ENCODE peak calls at places on chromosomes 6 and 20, in four cellular contexts. O is stimulated activated CD4-positive, alpha-beta T cell treated with anti-CD3 and anti-CD28 coated beads, Interleukin-1b, Interleukin-23, amount 100 ng/mL, for 1 hour; Y is osteocyte; N is WTC11. L is an unnamed sample.
A peak's percentile ranks its signal among the peaks of the same experiment; 100 is the strongest.

GRCh38 chr6:37709250-37709931 is 11.7 kb upstream of the MDGA1 start:
- DNase-seq in O (no peak), Y (no peak), N (no peak), L (no peak)

GRCh38 chr6:170082531-170083187 is 208.2 kb downstream of the DLL1 start:
- DNase-seq in O (no peak), Y (no peak), N (no peak), L (no peak)

GRCh38 chr6:165939601-165940290 is 227.9 kb downstream of the TBXT start:
- DNase-seq in O (no peak), Y (no peak), N (no peak), L (no peak)

GRCh38 chr6:98118357-98119045 is 715.9 kb upstream of the POU3F2 start:
- DNase-seq in O (no peak), Y (no peak), N (no peak), L (no peak)

GRCh38 chr6:158164564-158164963 is 3.5 kb downstream of the SERAC1 start:
- DNase-seq in O (no peak), Y (no peak), N (no peak), L (no peak)

GRCh38 chr6:7918403-7918802 is 7.8 kb upstream of the TXNDC5 start:
- DNase-seq in O (no peak), Y (no peak), N (no peak), L (no peak)

GRCh38 chr6:41780623-41781301 is at the start of gene PRICKLE4:
- DNase-seq in O (no peak), Y (no peak), N (peak; percentile 56), L (no peak)

GRCh38 chr6:5401845-5402738 is 140.8 kb downstream of the FARS2 start:
- DNase-seq in O (no peak), Y (no peak), N (no peak), L (no peak)

GRCh38 chr6:44100088-44100550 is 27.1 kb downstream of the MRPL14 start:
- DNase-seq in O (no peak), Y (no peak), N (peak; percentile 37), L (peak; percentile 56)

GRCh38 chr6:44051516-44051915 is 75.7 kb downstream of the MRPL14 start:
- DNase-seq in O (no peak), Y (no peak), N (no peak), L (peak; percentile 64)

GRCh38 chr20:7692478-7692877 is 247.8 kb downstream of the HAO1 start:
- DNase-seq in O (no peak), Y (no peak), N (no peak), L (no peak)

GRCh38 chr20:52410182-52410647 is 218.6 kb upstream of the ZFP64 start:
- DNase-seq in O (no peak), Y (no peak), N (no peak), L (no peak)

GRCh38 chr6:41470341-41471063 is 75.7 kb upstream of the FOXP4 start:
- DNase-seq in O (no peak), Y (no peak), N (peak; percentile 54), L (no peak)

GRCh38 chr6:24340998-24341934 is 16.6 kb downstream of the DCDC2 start:
- DNase-seq in O (no peak), Y (no peak), N (no peak), L (no peak)